ENCODE peak calls at places on chromosomes 12 and 14, in five cellular contexts. M is neuronal stem cell, L is H9, F is IMR-90, D is mesenchymal stem cell. K is an unnamed sample.

GRCh38 chr12:11762723-11763326 is 113.4 kb downstream of the ETV6 start:
- DNase-seq in D (no peak), M (no peak), L (no peak), F (no peak), K (no peak)

GRCh38 chr12:72089678-72090077 is 151.0 kb downstream of the TPH2 start:
- DNase-seq in M (no peak), D (no peak), L (no peak), F (no peak), K (no peak)

GRCh38 chr14:54177861-54178591 is 218.8 kb upstream of the CDKN3 start:
- DNase-seq in M (no peak), L (no peak), D (peak; percentile 72), F (peak; percentile 18), K (no peak)

GRCh38 chr14:55158412-55158811 is 29.4 kb downstream of the LGALS3 start:
- DNase-seq in D (no peak), M (no peak), L (no peak), F (no peak), K (no peak)

GRCh38 chr12:62779488-62779887 is 155.5 kb downstream of the PPM1H start:
- DNase-seq in L (no peak), M (no peak), D (no peak), F (no peak), K (no peak)

GRCh38 chr12:131616316-131617098 is 94.4 kb upstream of the SFSWAP start:
- DNase-seq in F (no peak), D (no peak), L (no peak), M (no peak), K (no peak)

GRCh38 chr12:116773276-116773731 is 35.2 kb downstream of the RNFT2 start:
- DNase-seq in F (no peak), M (no peak), L (peak; percentile 55), D (no peak), K (peak; percentile 5)

GRCh38 chr12:28035483-28035882 is 63.0 kb upstream of the PTHLH start:
- DNase-seq in L (no peak), D (peak; percentile 73), F (peak; percentile 87), M (no peak), K (peak; percentile 13)

GRCh38 chr12:124568431-124569374 is 1.3 kb upstream of the NCOR2 start:
- DNase-seq in F (peak; percentile 94), D (peak; percentile 97), L (peak; percentile 71), M (no peak), K (no peak)

GRCh38 chr14:90235179-90235976 is 21.0 kb upstream of the PSMC1 start:
- DNase-seq in F (peak; percentile 35), M (peak; percentile 68), L (peak; percentile 89), D (peak; percentile 41), K (peak; percentile 54)

GRCh38 chr14:99649643-99650042 is 4.7 kb downstream of the HHIPL1 start:
- DNase-seq in F (no peak), D (no peak), M (no peak), L (no peak), K (no peak)

GRCh38 chr14:47186491-47186890 is 488.9 kb downstream of the MDGA2 start:
- DNase-seq in M (no peak), L (no peak), F (no peak), D (peak; percentile 67), K (peak; percentile 2)

GRCh38 chr14:86640288-86640687 is 1110.3 kb downstream of the FLRT2 start:
- DNase-seq in M (no peak), L (no peak), F (no peak), D (no peak), K (no peak)

GRCh38 chr12:3222306-3222705 is 145.1 kb downstream of the TSPAN9 start:
- DNase-seq in M (no peak), D (no peak), F (no peak), L (no peak), K (no peak)

GRCh38 chr12:112309797-112310196 is 72.4 kb downstream of the HECTD4 start:
- DNase-seq in F (peak; percentile 66), M (no peak), D (no peak), L (no peak), K (no peak)

GRCh38 chr12:22334696-22335290 is at the start of gene ST8SIA1:
- DNase-seq in L (peak; percentile 68), M (peak; percentile 54), D (peak; percentile 31), F (no peak), K (no peak)

GRCh38 chr12:131112690-131113290 is 159.1 kb downstream of the ADGRD1 start:
- DNase-seq in L (no peak), F (no peak), M (no peak), D (no peak), K (no peak)

GRCh38 chr12:85781751-85782150 is 54.5 kb downstream of the RASSF9 start:
- DNase-seq in D (no peak), F (no peak), L (no peak), M (no peak), K (no peak)

GRCh38 chr12:126545411-126545810 is 1480.2 kb downstream of the AACS start:
- DNase-seq in M (no peak), D (peak; percentile 0), L (no peak), F (no peak), K (no peak)

GRCh38 chr14:26738571-26738970 is 140.7 kb upstream of the NOVA1 start:
- DNase-seq in D (no peak), F (no peak), L (no peak), M (no peak), K (no peak)

GRCh38 chr12:77299001-77299400 is 233.6 kb upstream of the E2F7 start:
- DNase-seq in L (no peak), D (no peak), M (no peak), F (no peak), K (no peak)

GRCh38 chr12:100199347-100200136 is 1.1 kb upstream of the ACTR6 start:
- DNase-seq in M (peak; percentile 66), L (peak; percentile 95), D (no peak), F (no peak), K (peak; percentile 76)

GRCh38 chr14:53942970-53943750 is 13.5 kb downstream of the BMP4 start:
- DNase-seq in F (no peak), D (no peak), M (no peak), L (no peak), K (no peak)

GRCh38 chr14:94598506-94598815 is 13.7 kb upstream of the SERPINA3 start:
- DNase-seq in F (no peak), M (no peak), L (no peak), D (no peak), K (no peak)

GRCh38 chr12:91316161-91316759 is 133.6 kb upstream of the DCN start:
- DNase-seq in D (no peak), F (peak; percentile 11), M (no peak), L (no peak), K (no peak)

GRCh38 chr12:2498961-2499500 is 295.7 kb upstream of the FKBP4 start:
- DNase-seq in F (no peak), M (no peak), L (no peak), D (no peak), K (no peak)

GRCh38 chr12:47858511-47859266 is 39.0 kb upstream of the HDAC7 start:
- DNase-seq in F (no peak), M (no peak), L (peak; percentile 25), D (no peak), K (no peak)

GRCh38 chr14:77584809-77585208 is 31.6 kb downstream of the SPTLC2 start:
- DNase-seq in M (no peak), L (no peak), F (no peak), D (no peak), K (no peak)

GRCh38 chr12:46050805-46051204 is 60.4 kb upstream of the SCAF11 start:
- DNase-seq in D (no peak), F (no peak), M (no peak), L (no peak), K (no peak)

GRCh38 chr14:99662846-99663245 is 17.9 kb downstream of the HHIPL1 start:
- DNase-seq in M (no peak), L (no peak), F (no peak), D (no peak), K (no peak)

GRCh38 chr12:107593713-107594381 is 91.8 kb upstream of the PWP1 start:
- DNase-seq in M (no peak), D (no peak), F (no peak), L (no peak), K (peak; percentile 15)

GRCh38 chr12:8120072-8120713 is 3.2 kb upstream of the CLEC4A start:
- DNase-seq in F (no peak), L (no peak), M (no peak), D (no peak), K (no peak)
- H2BK120ac ChIP-seq in F (no peak overlapping the region), L (no peak overlapping the region), M (no peak overlapping the region), D (no peak overlapping the region), K (no peak overlapping the region)

GRCh38 chr14:67188326-67188725 is 914 bp upstream of the GARIN2 start:
- DNase-seq in M (no peak), D (no peak), L (no peak), F (no peak), K (peak; percentile 70)

GRCh38 chr14:67187826-67188225 is 1.4 kb upstream of the GARIN2 start:
- DNase-seq in F (peak; percentile 86), M (no peak), D (peak; percentile 55), L (no peak), K (no peak)

GRCh38 chr14:67187210-67187609 is 2.0 kb upstream of the GARIN2 start:
- DNase-seq in F (peak; percentile 89), D (peak; percentile 73), L (no peak), M (no peak), K (peak; percentile 70)

GRCh38 chr14:67186789-67187188 is 2.5 kb upstream of the GARIN2 start:
- DNase-seq in F (peak; percentile 34), M (no peak), L (no peak), D (peak; percentile 15), K (peak; percentile 2)

GRCh38 chr14:67186369-67186768 is 2.9 kb upstream of the GARIN2 start:
- DNase-seq in D (no peak), M (no peak), F (no peak), L (no peak), K (no peak)
- H3K27ac ChIP-seq in D (no peak overlapping the region), M (no peak overlapping the region), F (no peak overlapping the region), L (no peak overlapping the region), K (no peak overlapping the region)

GRCh38 chr12:510071-510825 is 50.5 kb downstream of the B4GALNT3 start:
- DNase-seq in D (no peak), F (no peak), L (peak; percentile 69), M (peak; percentile 65), K (no peak)

GRCh38 chr12:507261-507853 is 47.6 kb downstream of the B4GALNT3 start:
- DNase-seq in D (no peak), F (no peak), M (no peak), L (no peak), K (no peak)

GRCh38 chr12:508145-508544 is 48.4 kb downstream of the B4GALNT3 start:
- DNase-seq in L (no peak), F (no peak), M (no peak), D (no peak), K (peak; percentile 32)

GRCh38 chr12:509494-509893 is 49.8 kb downstream of the B4GALNT3 start:
- DNase-seq in M (no peak), L (no peak), D (peak; percentile 37), F (peak; percentile 29), K (no peak)

GRCh38 chr12:508795-509194 is 49.1 kb downstream of the B4GALNT3 start:
- DNase-seq in L (no peak), M (no peak), D (no peak), F (no peak), K (no peak)
- H2BK120ac ChIP-seq in L (no peak overlapping the region), M (no peak overlapping the region), D (no peak overlapping the region), F (no peak overlapping the region), K (no peak overlapping the region)

DNA sequence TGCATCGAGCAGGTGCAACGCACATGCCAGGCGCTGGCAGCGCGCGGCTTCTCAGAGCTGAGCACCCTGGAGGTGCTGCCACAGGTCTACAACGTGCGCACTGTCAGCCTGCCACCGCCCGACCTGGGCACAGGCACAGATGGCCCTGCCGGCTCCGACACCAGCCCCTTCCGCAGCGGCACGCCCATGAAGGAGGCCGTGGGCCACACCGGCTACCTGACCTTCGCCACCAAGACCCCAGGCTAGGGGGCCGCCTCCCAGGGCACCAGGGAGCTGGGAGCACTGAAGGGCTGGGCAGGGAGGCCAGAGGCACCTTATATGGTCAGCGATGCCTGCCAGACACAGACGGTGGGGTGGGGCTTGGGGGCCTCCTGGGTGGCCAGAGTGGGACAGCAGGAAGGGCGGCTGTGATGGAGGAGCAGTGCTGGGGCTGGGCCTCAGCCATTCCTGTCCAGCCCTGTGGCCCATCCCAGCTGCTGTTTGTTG is 5.6 kb downstream of the TRMT61A start:
- DNase-seq in F (no peak), L (no peak), M (no peak), D (no peak), K (no peak)
- H3K27ac ChIP-seq in F (no peak overlapping the region), L (no peak overlapping the region), M (no peak overlapping the region), D (no peak overlapping the region), K (no peak overlapping the region)